ENCODE peak calls at places on chromosomes 5 and 9, in eight cellular contexts. One of them, this sample, is unnamed.

GRCh38 chr9:29440449-29440848 is 1867.2 kb upstream of the C9orf72 start:
- DNase-seq in pancreas: no peak
- DNase-seq in left ventricle myocardium inferior: no peak
- DNase-seq in upper lobe of left lung: no peak
- DNase-seq in CD8-positive, alpha-beta memory T cell: no peak
- DNase-seq in neuronal stem cell: no peak
- DNase-seq in heart left ventricle: no peak
- DNase-seq in GM12878: no peak
- DNase-seq in this sample: no peak

GRCh38 chr5:147055850-147056523 is 177.4 kb upstream of the PPP2R2B start:
- DNase-seq in pancreas: no peak
- DNase-seq in left ventricle myocardium inferior: no peak
- DNase-seq in upper lobe of left lung: no peak
- DNase-seq in CD8-positive, alpha-beta memory T cell: no peak
- DNase-seq in neuronal stem cell: no peak
- DNase-seq in heart left ventricle: no peak
- DNase-seq in GM12878: no peak
- DNase-seq in this sample: no peak

GRCh38 chr5:178780581-178781498 is 50.4 kb upstream of the ZNF354A start:
- DNase-seq in pancreas: no peak
- DNase-seq in left ventricle myocardium inferior: no peak
- DNase-seq in upper lobe of left lung: no peak
- DNase-seq in CD8-positive, alpha-beta memory T cell: no peak
- DNase-seq in neuronal stem cell: no peak
- DNase-seq in heart left ventricle: no peak
- DNase-seq in GM12878: no peak
- DNase-seq in this sample: no peak

GRCh38 chr5:73637565-73637964 is 11.6 kb downstream of the ARHGEF28 start:
- DNase-seq in pancreas: no peak
- DNase-seq in left ventricle myocardium inferior: no peak
- DNase-seq in upper lobe of left lung: no peak
- DNase-seq in CD8-positive, alpha-beta memory T cell: no peak
- DNase-seq in neuronal stem cell: no peak
- DNase-seq in heart left ventricle: no peak
- DNase-seq in GM12878: no peak
- DNase-seq in this sample: no peak

GRCh38 chr5:40679071-40679997 is at the start of gene PTGER4:
- DNase-seq in pancreas: peak; percentile 98
- DNase-seq in left ventricle myocardium inferior: peak; percentile 94
- DNase-seq in upper lobe of left lung: peak; percentile 94
- DNase-seq in CD8-positive, alpha-beta memory T cell: peak; percentile 93
- DNase-seq in neuronal stem cell: peak; percentile 77
- DNase-seq in heart left ventricle: peak; percentile 94
- DNase-seq in GM12878: peak; percentile 34
- DNase-seq in this sample: peak; percentile 80

GRCh38 chr5:113405530-113405929 is 29.3 kb downstream of the TSSK1B start:
- DNase-seq in pancreas: no peak
- DNase-seq in left ventricle myocardium inferior: no peak
- DNase-seq in upper lobe of left lung: no peak
- DNase-seq in CD8-positive, alpha-beta memory T cell: no peak
- DNase-seq in neuronal stem cell: no peak
- DNase-seq in heart left ventricle: no peak
- DNase-seq in GM12878: no peak
- DNase-seq in this sample: no peak

GRCh38 chr9:69421908-69422801 is 97.1 kb downstream of the ENTREP1 start:
- DNase-seq in pancreas: no peak
- DNase-seq in left ventricle myocardium inferior: no peak
- DNase-seq in upper lobe of left lung: peak; percentile 39
- DNase-seq in CD8-positive, alpha-beta memory T cell: peak; percentile 36
- DNase-seq in neuronal stem cell: peak; percentile 78
- DNase-seq in heart left ventricle: no peak
- DNase-seq in GM12878: no peak
- DNase-seq in this sample: peak; percentile 74

GRCh38 chr9:130919559-130920145 is 19.4 kb downstream of the FIBCD1 start:
- DNase-seq in pancreas: no peak
- DNase-seq in left ventricle myocardium inferior: no peak
- DNase-seq in upper lobe of left lung: no peak
- DNase-seq in CD8-positive, alpha-beta memory T cell: no peak
- DNase-seq in neuronal stem cell: no peak
- DNase-seq in heart left ventricle: no peak
- DNase-seq in GM12878: no peak
- DNase-seq in this sample: no peak

GRCh38 chr9:83955985-83956287 is 24.1 kb downstream of the HNRNPK start:
- DNase-seq in pancreas: no peak
- DNase-seq in left ventricle myocardium inferior: peak; percentile 46
- DNase-seq in upper lobe of left lung: peak; percentile 70
- DNase-seq in CD8-positive, alpha-beta memory T cell: no peak
- DNase-seq in neuronal stem cell: no peak
- DNase-seq in heart left ventricle: no peak
- DNase-seq in GM12878: no peak
- DNase-seq in this sample: no peak

GRCh38 chr5:148653271-148653839 is 972 bp downstream of the HTR4 start:
- DNase-seq in pancreas: no peak
- DNase-seq in left ventricle myocardium inferior: no peak
- DNase-seq in upper lobe of left lung: no peak
- DNase-seq in CD8-positive, alpha-beta memory T cell: no peak
- DNase-seq in neuronal stem cell: no peak
- DNase-seq in heart left ventricle: no peak
- DNase-seq in GM12878: no peak
- DNase-seq in this sample: no peak

GRCh38 chr5:98570010-98570409 is 203.5 kb upstream of the RGMB start:
- DNase-seq in pancreas: no peak
- DNase-seq in left ventricle myocardium inferior: no peak
- DNase-seq in upper lobe of left lung: no peak
- DNase-seq in CD8-positive, alpha-beta memory T cell: no peak
- DNase-seq in neuronal stem cell: no peak
- DNase-seq in heart left ventricle: no peak
- DNase-seq in GM12878: no peak
- DNase-seq in this sample: no peak

GRCh38 chr9:131625848-131626670 is 80.7 kb downstream of the PRRT1B start:
- DNase-seq in pancreas: no peak
- DNase-seq in left ventricle myocardium inferior: no peak
- DNase-seq in upper lobe of left lung: no peak
- DNase-seq in CD8-positive, alpha-beta memory T cell: peak; percentile 22
- DNase-seq in neuronal stem cell: no peak
- DNase-seq in heart left ventricle: no peak
- DNase-seq in GM12878: no peak
- DNase-seq in this sample: no peak

GRCh38 chr5:175861337-175862130 is 9.8 kb upstream of the CPLX2 start:
- DNase-seq in pancreas: no peak
- DNase-seq in left ventricle myocardium inferior: no peak
- DNase-seq in upper lobe of left lung: no peak
- DNase-seq in CD8-positive, alpha-beta memory T cell: no peak
- DNase-seq in neuronal stem cell: no peak
- DNase-seq in heart left ventricle: no peak
- DNase-seq in GM12878: no peak
- DNase-seq in this sample: no peak
- H3K4me1 ChIP-seq in pancreas: no peaks in the 10 kb centered on the region
- H3K4me1 ChIP-seq in left ventricle myocardium inferior: no peaks in the 10 kb centered on the region
- H3K4me1 ChIP-seq in upper lobe of left lung: no peaks in the 10 kb centered on the region
- H3K4me1 ChIP-seq in CD8-positive, alpha-beta memory T cell: no peaks in the 10 kb centered on the region
- H3K4me1 ChIP-seq in neuronal stem cell: peaks cover 3% of the 10 kb centered on the region
- H3K4me1 ChIP-seq in heart left ventricle: no peaks in the 10 kb centered on the region
- H3K4me1 ChIP-seq in GM12878: no peaks in the 10 kb centered on the region
- H3K4me1 ChIP-seq in this sample: no peaks in the 10 kb centered on the region

GRCh38 chr5:176133877-176134276 is 104.3 kb upstream of the SIMC1 start:
- DNase-seq in pancreas: no peak
- DNase-seq in left ventricle myocardium inferior: no peak
- DNase-seq in upper lobe of left lung: no peak
- DNase-seq in CD8-positive, alpha-beta memory T cell: no peak
- DNase-seq in neuronal stem cell: no peak
- DNase-seq in heart left ventricle: no peak
- DNase-seq in GM12878: no peak
- DNase-seq in this sample: no peak
- H3K4me3 ChIP-seq in pancreas: no peak overlapping the region
- H3K4me3 ChIP-seq in left ventricle myocardium inferior: no peak overlapping the region
- H3K4me3 ChIP-seq in upper lobe of left lung: peak overlapping the region; percentile 31
- H3K4me3 ChIP-seq in CD8-positive, alpha-beta memory T cell: peak overlapping the region; percentile 26
- H3K4me3 ChIP-seq in neuronal stem cell: peak overlapping the region; percentile 71
- H3K4me3 ChIP-seq in heart left ventricle: no peak overlapping the region
- H3K4me3 ChIP-seq in GM12878: no peak overlapping the region
- H3K4me3 ChIP-seq in this sample: no peak overlapping the region

GRCh38 chr5:121021688-121022087 is 557.6 kb downstream of the PRR16 start:
- DNase-seq in pancreas: no peak
- DNase-seq in left ventricle myocardium inferior: no peak
- DNase-seq in upper lobe of left lung: no peak
- DNase-seq in CD8-positive, alpha-beta memory T cell: no peak
- DNase-seq in neuronal stem cell: no peak
- DNase-seq in heart left ventricle: no peak
- DNase-seq in GM12878: no peak
- DNase-seq in this sample: no peak
- H3K9me3 ChIP-seq in pancreas: no peaks in the 10 kb centered on the region
- H3K9me3 ChIP-seq in left ventricle myocardium inferior: no peaks in the 10 kb centered on the region
- H3K9me3 ChIP-seq in upper lobe of left lung: no peaks in the 10 kb centered on the region
- H3K9me3 ChIP-seq in CD8-positive, alpha-beta memory T cell: no peaks in the 10 kb centered on the region
- H3K9me3 ChIP-seq in neuronal stem cell: no peaks in the 10 kb centered on the region
- H3K9me3 ChIP-seq in heart left ventricle: no peaks in the 10 kb centered on the region
- H3K9me3 ChIP-seq in GM12878: no peaks in the 10 kb centered on the region
- H3K9me3 ChIP-seq in this sample: no peaks in the 10 kb centered on the region

GRCh38 chr9:70481471-70481870 is 67.0 kb upstream of the KLF9 start:
- DNase-seq in pancreas: no peak
- DNase-seq in left ventricle myocardium inferior: no peak
- DNase-seq in upper lobe of left lung: no peak
- DNase-seq in CD8-positive, alpha-beta memory T cell: no peak
- DNase-seq in neuronal stem cell: no peak
- DNase-seq in heart left ventricle: no peak
- DNase-seq in GM12878: no peak
- DNase-seq in this sample: no peak
- H3K4me1 ChIP-seq in pancreas: peaks cover 49% of the 10 kb centered on the region
- H3K4me1 ChIP-seq in left ventricle myocardium inferior: peaks cover 96% of the 10 kb centered on the region
- H3K4me1 ChIP-seq in upper lobe of left lung: peaks cover 76% of the 10 kb centered on the region
- H3K4me1 ChIP-seq in CD8-positive, alpha-beta memory T cell: no peaks in the 10 kb centered on the region
- H3K4me1 ChIP-seq in neuronal stem cell: peaks cover 4% of the 10 kb centered on the region
- H3K4me1 ChIP-seq in heart left ventricle: peaks cover 70% of the 10 kb centered on the region
- H3K4me1 ChIP-seq in GM12878: no peaks in the 10 kb centered on the region
- H3K4me1 ChIP-seq in this sample: peaks cover 13% of the 10 kb centered on the region

DNA sequence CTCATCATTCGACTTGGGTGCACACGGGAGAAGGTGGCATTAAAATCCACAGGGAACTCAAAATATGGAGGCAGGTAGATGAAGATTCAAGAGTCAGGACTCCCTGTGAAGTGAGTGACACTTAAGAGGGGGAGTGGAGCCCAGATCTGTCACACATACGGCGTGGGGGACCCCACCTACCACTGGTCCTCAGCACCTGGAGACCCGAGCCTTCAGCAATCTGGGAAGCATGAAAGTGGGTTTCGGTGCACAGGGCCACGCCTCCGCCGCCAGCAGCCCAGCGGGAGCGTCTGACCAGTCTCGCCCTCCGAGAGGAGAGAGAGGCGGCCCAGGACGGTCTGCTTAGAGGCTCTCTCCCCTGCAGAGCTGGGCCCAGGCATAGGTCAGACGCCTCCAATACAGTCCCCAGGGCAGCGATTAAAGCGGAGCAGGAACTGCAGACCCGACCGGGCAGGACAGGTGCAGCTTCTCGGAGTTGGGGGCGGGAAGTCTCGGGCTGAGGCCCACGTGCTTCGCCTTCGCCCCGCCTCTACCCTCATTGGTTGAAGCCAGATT is 639 bp upstream of the SLC2A8 start:
- DNase-seq in pancreas: no peak
- DNase-seq in left ventricle myocardium inferior: no peak
- DNase-seq in upper lobe of left lung: no peak
- DNase-seq in CD8-positive, alpha-beta memory T cell: no peak
- DNase-seq in neuronal stem cell: no peak
- DNase-seq in heart left ventricle: no peak
- DNase-seq in GM12878: no peak
- DNase-seq in this sample: no peak
- H3K4me3 ChIP-seq in pancreas: peak overlapping the region; percentile 29
- H3K4me3 ChIP-seq in left ventricle myocardium inferior: peak overlapping the region; percentile 83
- H3K4me3 ChIP-seq in upper lobe of left lung: peak overlapping the region; percentile 95
- H3K4me3 ChIP-seq in CD8-positive, alpha-beta memory T cell: peak overlapping the region; percentile 42
- H3K4me3 ChIP-seq in neuronal stem cell: peak overlapping the region; percentile 85
- H3K4me3 ChIP-seq in heart left ventricle: peak overlapping the region; percentile 60
- H3K4me3 ChIP-seq in GM12878: peak overlapping the region; percentile 54
- H3K4me3 ChIP-seq in this sample: peak overlapping the region; percentile 35

GRCh38 chr9:24652181-24652580 is 106.5 kb upstream of the IZUMO3 start:
- DNase-seq in pancreas: no peak
- DNase-seq in left ventricle myocardium inferior: no peak
- DNase-seq in upper lobe of left lung: no peak
- DNase-seq in CD8-positive, alpha-beta memory T cell: no peak
- DNase-seq in neuronal stem cell: no peak
- DNase-seq in heart left ventricle: no peak
- DNase-seq in GM12878: no peak
- DNase-seq in this sample: no peak
- H3K9me3 ChIP-seq in pancreas: no peaks in the 10 kb centered on the region
- H3K9me3 ChIP-seq in left ventricle myocardium inferior: peaks cover 73% of the 10 kb centered on the region
- H3K9me3 ChIP-seq in upper lobe of left lung: peaks cover 10% of the 10 kb centered on the region
- H3K9me3 ChIP-seq in CD8-positive, alpha-beta memory T cell: peaks cover 7% of the 10 kb centered on the region
- H3K9me3 ChIP-seq in neuronal stem cell: no peaks in the 10 kb centered on the region
- H3K9me3 ChIP-seq in heart left ventricle: peaks cover 58% of the 10 kb centered on the region
- H3K9me3 ChIP-seq in GM12878: no peaks in the 10 kb centered on the region
- H3K9me3 ChIP-seq in this sample: no peaks in the 10 kb centered on the region

DNA sequence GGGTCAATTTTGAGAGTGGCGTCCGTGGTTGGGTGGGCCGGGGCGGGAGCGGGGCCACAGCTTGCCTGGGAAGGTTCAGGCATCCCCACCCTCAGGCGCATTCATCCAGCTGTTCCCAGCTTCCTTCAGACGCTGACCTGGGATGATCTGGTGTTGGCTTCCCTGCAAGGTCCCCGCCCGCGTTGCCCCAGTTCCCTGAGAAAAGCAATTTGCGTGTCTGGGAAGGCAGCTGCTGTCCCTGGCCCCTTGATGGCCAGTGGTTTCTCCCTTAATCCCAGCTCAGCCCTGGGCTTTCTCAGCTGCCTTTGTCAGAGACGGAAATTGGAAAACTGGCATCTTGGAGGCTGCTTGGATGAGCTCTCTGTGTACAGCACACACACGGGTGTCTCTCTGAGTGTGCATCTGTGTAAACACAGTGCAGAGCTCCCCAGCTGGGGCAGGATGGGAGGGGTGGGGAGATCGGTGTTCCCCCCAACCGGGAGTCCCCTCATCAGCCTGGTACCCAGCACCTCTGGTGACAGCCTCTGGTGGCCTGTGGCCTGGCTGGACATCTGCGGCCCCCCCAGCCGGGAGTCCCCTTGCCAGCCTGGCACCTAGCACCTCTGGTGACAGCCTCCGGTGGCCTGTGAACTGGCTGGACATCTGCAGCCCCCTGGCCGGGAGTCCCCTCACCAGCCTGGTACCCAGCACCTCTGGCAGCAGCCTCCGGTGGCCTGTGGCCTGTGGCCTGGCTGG is 94.0 kb downstream of the COL5A1 start:
- DNase-seq in pancreas: no peak
- DNase-seq in left ventricle myocardium inferior: peak; percentile 84
- DNase-seq in upper lobe of left lung: peak; percentile 37
- DNase-seq in CD8-positive, alpha-beta memory T cell: no peak
- DNase-seq in neuronal stem cell: no peak
- DNase-seq in heart left ventricle: peak; percentile 79
- DNase-seq in GM12878: no peak
- DNase-seq in this sample: no peak
- H3K4me1 ChIP-seq in pancreas: no peaks in the 10 kb centered on the region
- H3K4me1 ChIP-seq in left ventricle myocardium inferior: peaks cover 73% of the 10 kb centered on the region
- H3K4me1 ChIP-seq in upper lobe of left lung: peaks cover 25% of the 10 kb centered on the region
- H3K4me1 ChIP-seq in CD8-positive, alpha-beta memory T cell: no peaks in the 10 kb centered on the region
- H3K4me1 ChIP-seq in neuronal stem cell: peaks cover 3% of the 10 kb centered on the region
- H3K4me1 ChIP-seq in heart left ventricle: peaks cover 66% of the 10 kb centered on the region
- H3K4me1 ChIP-seq in GM12878: no peaks in the 10 kb centered on the region
- H3K4me1 ChIP-seq in this sample: no peaks in the 10 kb centered on the region

This sample was measured in HAP-1.